ENCODE peak calls at places on chromosomes 2 and 18, in four cellular contexts. I is K562, F is A549, M is HepG2. V is an unnamed sample.

GRCh38 chr18:2656237-2657042 is 914 bp downstream of the SMCHD1 start:
- DNase-seq in M (peak; percentile 15), F (no peak), I (peak; percentile 44), V (no peak)

GRCh38 chr18:52422985-52423601 is 83.1 kb downstream of the DCC start:
- DNase-seq in I (no peak), F (no peak), M (no peak), V (no peak)

GRCh38 chr18:79778291-79778791 is 19.4 kb upstream of the KCNG2 start:
- DNase-seq in F (no peak), M (no peak), I (no peak), V (peak; percentile 41)

GRCh38 chr18:23971656-23972230 is 42.8 kb upstream of the TTC39C start:
- DNase-seq in I (no peak), F (no peak), M (no peak), V (no peak)

GRCh38 chr2:37189452-37190153 is 1.1 kb upstream of the SULT6B1 start:
- DNase-seq in M (peak; percentile 90), I (no peak), F (peak; percentile 64), V (no peak)

GRCh38 chr2:205706769-205707375 is 24.6 kb downstream of the NRP2 start:
- DNase-seq in I (no peak), F (no peak), M (no peak), V (no peak)

GRCh38 chr2:112010751-112011150 is 44.3 kb upstream of the TMEM87B start:
- DNase-seq in M (no peak), F (no peak), I (no peak), V (no peak)

GRCh38 chr2:7011376-7012083 is 94.3 kb downstream of the RNF144A start:
- DNase-seq in I (no peak), F (no peak), M (no peak), V (no peak)

GRCh38 chr2:205716126-205716525 is 33.8 kb downstream of the NRP2 start:
- DNase-seq in I (peak; percentile 73), F (peak; percentile 37), M (no peak), V (no peak)

GRCh38 chr2:170770008-170770303 is 222 bp upstream of the ERICH2 start:
- DNase-seq in M (no peak), F (no peak), I (no peak), V (no peak)

GRCh38 chr18:58363767-58364540 is 264.9 kb downstream of the ALPK2 start:
- DNase-seq in F (no peak), M (no peak), I (no peak), V (no peak)

GRCh38 chr18:80147418-80148315 is 38.6 kb downstream of the ADNP2 start:
- DNase-seq in M (peak; percentile 77), F (peak; percentile 23), I (no peak), V (peak; percentile 84)

GRCh38 chr2:19855528-19856431 is 46.0 kb downstream of the TTC32 start:
- DNase-seq in F (no peak), I (no peak), M (peak; percentile 27), V (no peak)

GRCh38 chr18:79511271-79511670 is 115.5 kb downstream of the NFATC1 start:
- DNase-seq in M (no peak), I (no peak), F (no peak), V (no peak)

GRCh38 chr2:70994055-70994444 is 623 bp downstream of the TEX261 start:
- DNase-seq in M (no peak), I (no peak), F (no peak), V (no peak)

GRCh38 chr18:11976882-11977281 is 4.4 kb upstream of the IMPA2 start:
- DNase-seq in F (no peak), I (no peak), M (no peak), V (no peak)

GRCh38 chr18:28269750-28270149 is 92.8 kb upstream of the CDH2 start:
- DNase-seq in I (no peak), F (no peak), M (no peak), V (no peak)

GRCh38 chr2:120886534-120886961 is 150.9 kb downstream of the GLI2 start:
- DNase-seq in F (no peak), I (no peak), M (no peak), V (no peak)

GRCh38 chr2:20304411-20304810 is 46.2 kb downstream of the PUM2 start:
- DNase-seq in M (no peak), I (no peak), F (no peak), V (no peak)

DNA sequence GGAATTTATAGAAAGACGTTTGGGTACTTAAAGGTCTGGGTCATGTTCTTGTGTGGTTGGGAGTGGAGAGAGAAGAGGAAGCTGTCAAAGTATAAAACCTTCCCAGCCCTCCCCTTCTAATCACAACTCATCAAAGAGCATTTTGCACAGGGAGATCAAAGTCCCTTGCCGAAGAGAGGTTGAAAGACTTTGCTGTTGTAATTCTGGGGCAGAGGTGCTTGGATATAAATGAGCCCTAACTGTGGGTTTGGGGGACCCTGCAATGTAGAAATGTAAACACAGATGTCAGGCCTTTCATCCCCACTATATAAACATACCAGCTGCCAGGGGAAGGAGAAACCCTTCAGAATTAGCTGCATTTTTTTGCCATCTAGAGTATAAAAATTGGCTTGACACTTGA is 182.1 kb downstream of the ETAA1 start:
- DNase-seq in I (no peak), F (no peak), M (no peak), V (no peak)
- TF ChIP-seq HDAC2 in I (no peak), F (no peak), M (no peak), V (no peak)

GRCh38 chr2:133130548-133131246 is 437.6 kb downstream of the NCKAP5 start:
- DNase-seq in F (no peak), I (no peak), M (no peak), V (no peak)
- TF ChIP-seq MAFK in F (no peak), I (no peak), M (no peak), V (no peak)

GRCh38 chr2:172685467-172685866 is 50.2 kb upstream of the RAPGEF4 start:
- DNase-seq in M (no peak), F (no peak), I (no peak), V (no peak)
- TF ChIP-seq HDAC2 in M (no peak), F (no peak), I (no peak), V (no peak)

GRCh38 chr2:28736034-28736433 is 15.6 kb upstream of the PPP1CB start:
- DNase-seq in M (no peak), I (no peak), F (no peak), V (no peak)
- TF ChIP-seq MAFK in M (no peak), I (no peak), F (no peak), V (no peak)

GRCh38 chr2:190695739-190696138 is 46.9 kb downstream of the NAB1 start:
- DNase-seq in I (no peak), M (no peak), F (no peak), V (no peak)

GRCh38 chr2:190697421-190697820 is 48.5 kb downstream of the NAB1 start:
- DNase-seq in F (no peak), M (no peak), I (no peak), V (no peak)

GRCh38 chr2:190701586-190701985 is 52.7 kb downstream of the NAB1 start:
- DNase-seq in M (no peak), I (no peak), F (no peak), V (no peak)

GRCh38 chr2:190696792-190697398 is 48.0 kb downstream of the NAB1 start:
- DNase-seq in I (no peak), M (peak; percentile 46), F (no peak), V (no peak)

DNA sequence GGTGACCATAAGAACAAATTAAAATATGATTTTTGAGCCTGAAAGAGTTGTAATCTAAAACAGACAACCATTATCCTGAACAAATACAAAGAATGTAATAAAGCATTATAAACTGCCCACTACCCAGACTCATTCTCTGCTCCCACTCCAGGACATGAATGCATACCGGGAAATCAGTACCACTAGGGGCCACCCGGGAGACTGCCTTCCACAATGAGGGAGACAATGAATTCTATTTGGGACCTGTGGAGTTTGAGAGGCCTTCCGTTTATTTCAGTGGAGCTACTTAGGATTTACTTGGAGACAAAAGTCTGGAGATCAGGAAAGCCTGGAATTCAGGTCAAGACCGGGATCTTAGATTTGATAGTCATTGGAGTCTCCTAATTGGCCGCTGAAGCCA is 50.0 kb downstream of the NAB1 start:
- DNase-seq in M (peak; percentile 14), F (no peak), I (no peak), V (no peak)
- TF ChIP-seq HDAC2 in M (no peak), F (no peak), I (no peak), V (peak; percentile 87)

DNA sequence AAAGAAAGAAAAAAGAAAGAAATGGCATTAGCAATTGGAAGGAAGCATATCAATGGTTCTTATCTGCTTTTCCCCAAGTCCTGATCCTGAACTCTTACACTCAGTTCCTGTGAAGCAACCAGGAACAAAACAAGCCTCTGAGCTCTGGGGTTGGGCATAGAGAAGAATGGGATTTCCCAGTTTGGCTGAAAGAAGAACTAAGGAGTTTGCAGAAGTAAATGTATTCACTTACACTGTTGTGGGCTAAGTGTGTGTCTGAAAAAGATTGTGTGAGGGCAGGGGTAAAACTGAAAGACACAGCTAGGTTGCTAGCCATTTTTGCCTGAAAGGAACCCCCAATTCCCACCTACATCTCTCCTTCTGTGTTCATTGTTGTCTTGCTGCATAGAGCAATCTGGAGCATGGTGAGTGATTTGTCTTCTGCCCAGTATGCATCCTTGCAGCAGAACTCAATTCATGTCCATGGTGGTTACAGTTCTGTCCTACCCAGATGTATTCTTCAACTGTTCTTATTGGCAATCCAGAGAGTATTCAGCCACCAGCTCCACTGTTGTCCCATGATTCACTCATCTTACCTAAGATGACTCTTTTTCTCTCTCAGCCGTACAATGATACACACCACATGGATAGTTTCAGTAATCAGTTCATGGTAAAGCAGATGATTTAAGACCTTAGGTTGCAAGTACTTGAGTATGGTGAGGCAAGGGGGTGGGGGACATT is 348.7 kb downstream of the ARHGAP15 start:
- DNase-seq in F (no peak), I (no peak), M (no peak), V (no peak)
- TF ChIP-seq MAFK in F (no peak), I (no peak), M (no peak), V (no peak)